ENCODE peak calls at places on chromosomes 11 and 22, in seven cellular contexts. N is PC-9, R is right cardiac atrium, B is cardiac muscle cell, D is neuronal stem cell, E is AG04450, T is coronary artery. M is an unnamed sample.

GRCh38 chr11:1296287-1296686 is 13.1 kb downstream of the TOLLIP start:
- DNase-seq in D (no peak), N (no peak), B (no peak), R (no peak), E (no peak), T (no peak), M (no peak)

GRCh38 chr22:19638282-19639015 is 75.9 kb upstream of the SEPTIN5 start:
- DNase-seq in E (no peak), D (no peak), B (no peak), T (peak; percentile 57), N (no peak), R (no peak), M (no peak)

GRCh38 chr11:91773090-91773489 is 451.5 kb upstream of the FAT3 start:
- DNase-seq in D (no peak), N (no peak), R (no peak), E (no peak), T (no peak), B (no peak), M (no peak)

GRCh38 chr11:64035081-64035524 is 628 bp upstream of the FLRT1 start:
- DNase-seq in E (no peak), T (no peak), N (no peak), R (no peak), B (no peak), D (no peak), M (no peak)

GRCh38 chr11:69040581-69041260 is 8.0 kb upstream of the TPCN2 start:
- DNase-seq in R (peak; percentile 20), B (no peak), T (no peak), D (no peak), N (no peak), E (peak; percentile 62), M (no peak)

GRCh38 chr22:48578138-48579034 is 1249.3 kb downstream of the BRD1 start:
- DNase-seq in N (no peak), R (peak; percentile 20), B (peak; percentile 22), T (no peak), E (no peak), D (no peak), M (peak; percentile 48)

GRCh38 chr11:111585371-111585770 is 16.9 kb upstream of the SIK2 start:
- DNase-seq in D (no peak), B (no peak), N (no peak), R (peak; percentile 64), T (no peak), E (no peak), M (no peak)

GRCh38 chr11:120546312-120547205 is 35.0 kb downstream of the GRIK4 start:
- DNase-seq in E (peak; percentile 90), D (no peak), B (no peak), R (peak; percentile 81), N (peak; percentile 91), T (peak; percentile 80), M (no peak)

GRCh38 chr22:19709063-19709769 is 5.1 kb upstream of the SEPTIN5 start:
- DNase-seq in E (no peak), B (no peak), R (peak; percentile 87), D (no peak), T (no peak), N (no peak), M (no peak)

GRCh38 chr11:121965330-121965729 is 150.7 kb downstream of the BLID start:
- DNase-seq in T (no peak), D (no peak), E (no peak), R (peak; percentile 55), B (no peak), N (no peak), M (no peak)

GRCh38 chr22:32339190-32340012 is 18.3 kb upstream of the RFPL3 start:
- DNase-seq in R (no peak), B (no peak), T (no peak), E (no peak), D (no peak), N (no peak), M (no peak)

GRCh38 chr11:59172345-59173079 is 580 bp downstream of the DTX4 start:
- DNase-seq in B (peak; percentile 44), N (peak; percentile 47), D (no peak), T (no peak), R (no peak), E (no peak), M (no peak)

GRCh38 chr11:133228406-133229330 is 303.6 kb downstream of the OPCML start:
- DNase-seq in R (peak; percentile 61), E (no peak), B (peak; percentile 38), T (no peak), D (peak; percentile 56), N (no peak), M (no peak)

GRCh38 chr11:129323896-129324522 is 51.6 kb upstream of the BARX2 start:
- DNase-seq in T (no peak), R (peak; percentile 42), N (peak; percentile 39), B (no peak), E (no peak), D (no peak), M (no peak)
- H3K27ac ChIP-seq in T (no peak overlapping the region), R (peak overlapping the region; percentile 51), N (peak overlapping the region; percentile 34), B (no peak overlapping the region), E (no peak overlapping the region), D (no peak overlapping the region), M (peak overlapping the region; percentile 47)

GRCh38 chr11:12868315-12869073 is 140.6 kb upstream of the RASSF10 start:
- DNase-seq in E (no peak), T (no peak), N (no peak), D (no peak), B (no peak), R (no peak), M (no peak)

GRCh38 chr11:12871251-12871650 is 137.9 kb upstream of the RASSF10 start:
- DNase-seq in T (no peak), R (no peak), N (no peak), E (no peak), B (no peak), D (no peak), M (no peak)

GRCh38 chr11:12876340-12876739 is 132.8 kb upstream of the RASSF10 start:
- DNase-seq in R (no peak), E (no peak), N (no peak), D (no peak), B (no peak), T (no peak), M (no peak)

GRCh38 chr11:12867531-12867930 is 141.6 kb upstream of the RASSF10 start:
- DNase-seq in B (no peak), D (no peak), T (no peak), E (no peak), N (no peak), R (no peak), M (no peak)

DNA sequence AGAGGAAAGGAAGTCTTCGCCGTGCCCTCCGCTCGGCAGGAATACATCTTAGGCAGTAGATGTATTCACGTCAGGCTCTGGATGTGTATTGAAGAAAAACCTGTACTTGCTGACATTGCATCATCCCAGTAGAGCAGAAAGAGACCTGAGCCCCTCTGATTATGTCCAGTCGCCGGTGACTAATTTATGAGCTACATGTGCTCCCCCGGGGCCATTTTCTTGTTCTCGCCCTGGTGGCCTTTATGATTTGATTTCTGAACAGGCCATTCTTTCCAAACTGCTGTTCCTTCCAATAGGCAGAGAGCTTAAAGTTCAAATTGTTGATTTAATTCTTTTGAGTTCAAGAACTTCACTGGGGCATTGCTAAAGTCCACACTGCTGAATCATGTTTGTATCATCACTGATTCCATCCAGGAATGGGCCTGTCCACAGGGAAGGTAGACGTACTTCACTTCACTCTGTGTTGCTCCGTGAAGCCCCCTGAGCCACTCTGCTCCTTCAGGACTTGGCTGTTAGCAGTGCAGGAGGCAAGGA is 137.3 kb upstream of the RASSF10 start:
- DNase-seq in N (no peak), B (no peak), E (no peak), R (no peak), D (no peak), T (no peak), M (no peak)
- H3K27ac ChIP-seq in N (no peak overlapping the region), B (no peak overlapping the region), E (peak overlapping the region; percentile 34), R (no peak overlapping the region), D (no peak overlapping the region), T (no peak overlapping the region), M (no peak overlapping the region)

GRCh38 chr11:128187829-128188228 is 399.5 kb downstream of the ETS1 start:
- DNase-seq in B (no peak), R (no peak), T (no peak), N (no peak), D (no peak), E (no peak), M (no peak)

GRCh38 chr11:128187377-128187776 is 400.0 kb downstream of the ETS1 start:
- DNase-seq in R (no peak), E (no peak), D (no peak), T (no peak), B (no peak), N (no peak), M (no peak)

GRCh38 chr11:128189823-128190222 is 397.5 kb downstream of the ETS1 start:
- DNase-seq in D (no peak), N (no peak), R (no peak), E (no peak), B (no peak), T (no peak), M (no peak)

GRCh38 chr11:128190312-128190711 is 397.0 kb downstream of the ETS1 start:
- DNase-seq in R (no peak), N (no peak), B (no peak), D (no peak), E (no peak), T (no peak), M (no peak)

DNA sequence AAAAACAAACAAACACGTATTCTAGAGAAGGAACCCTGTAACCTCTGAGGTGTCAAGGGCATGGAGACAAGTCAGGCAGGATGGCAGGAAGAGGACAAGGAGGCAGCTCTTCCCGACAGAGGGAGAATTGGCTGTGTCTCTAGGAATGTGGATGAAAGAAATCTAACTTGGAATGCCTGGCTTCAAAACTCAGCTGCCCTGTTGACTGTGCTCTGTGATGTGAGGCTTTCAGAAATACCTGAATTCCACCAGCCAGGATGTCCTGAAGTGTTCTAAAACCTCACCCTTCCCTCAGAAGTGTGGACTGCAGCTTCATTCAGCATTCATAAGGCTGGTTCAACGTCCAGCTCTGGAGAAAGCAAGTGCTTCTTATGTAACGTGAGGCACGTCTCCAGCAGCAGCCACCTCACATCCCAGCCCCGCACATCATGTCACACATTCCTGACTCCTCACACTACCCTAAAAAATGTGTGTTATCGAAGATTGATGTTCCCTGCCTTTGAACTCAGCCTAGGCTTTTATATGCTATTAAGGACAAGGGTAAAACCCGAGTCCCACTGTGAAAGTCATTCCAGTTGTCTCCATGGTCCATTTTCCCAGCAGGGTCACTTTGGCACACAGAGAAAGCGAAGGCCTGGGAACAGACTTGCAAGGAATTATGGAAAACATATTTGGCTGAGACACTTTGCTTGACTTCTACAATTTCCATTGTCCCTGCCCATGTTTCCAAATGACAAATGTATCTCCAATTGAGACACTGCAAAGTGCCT is 398.8 kb downstream of the ETS1 start:
- DNase-seq in E (no peak), T (no peak), D (no peak), B (no peak), R (peak; percentile 24), N (no peak), M (no peak)
- H3K27ac ChIP-seq in E (no peak overlapping the region), T (no peak overlapping the region), D (no peak overlapping the region), B (no peak overlapping the region), R (no peak overlapping the region), N (no peak overlapping the region), M (no peak overlapping the region)

GRCh38 chr11:20194470-20194869 is 34.2 kb upstream of the DBX1 start:
- DNase-seq in T (no peak), B (no peak), D (no peak), N (no peak), E (no peak), R (no peak), M (no peak)
- H3K27ac ChIP-seq in T (no peak overlapping the region), B (no peak overlapping the region), D (no peak overlapping the region), N (no peak overlapping the region), E (no peak overlapping the region), R (no peak overlapping the region), M (no peak overlapping the region)

GRCh38 chr11:105935791-105936190 is 86.2 kb downstream of the MSANTD4 start:
- DNase-seq in T (no peak), N (no peak), D (no peak), R (no peak), E (no peak), B (peak; percentile 2), M (peak; percentile 16)
- H3K27ac ChIP-seq in T (no peak overlapping the region), N (no peak overlapping the region), D (no peak overlapping the region), R (no peak overlapping the region), E (no peak overlapping the region), B (no peak overlapping the region), M (peak overlapping the region; percentile 54)

GRCh38 chr11:103978588-103979580 is 57.6 kb upstream of the DDI1 start:
- DNase-seq in D (no peak), E (no peak), B (no peak), R (no peak), N (no peak), T (no peak), M (no peak)
- H3K27ac ChIP-seq in D (no peak overlapping the region), E (no peak overlapping the region), B (no peak overlapping the region), R (no peak overlapping the region), N (no peak overlapping the region), T (no peak overlapping the region), M (no peak overlapping the region)

M was measured in substantia nigra.